ENCODE peak calls at places on chromosomes 16 and 17, in four cellular contexts. K is WTC11, J is SK-N-SH, S is HepG2. F is an unnamed sample.

GRCh38 chr16:9528680-9529079 is 437.2 kb downstream of the HAPSTR1 start:
- DNase-seq in K (no peak), J (no peak), S (no peak), F (no peak)

GRCh38 chr16:49416276-49416675 is 42.7 kb downstream of the C16orf78 start:
- DNase-seq in K (no peak), J (no peak), S (no peak), F (no peak)

GRCh38 chr17:18172528-18173278 is 10.9 kb upstream of the ALKBH5 start:
- DNase-seq in K (no peak), J (peak), S (no peak), F (no peak)

GRCh38 chr17:17979778-17980177 is 7.1 kb downstream of the DRC3 start:
- DNase-seq in K (no peak), J (no peak), S (no peak), F (no peak)

GRCh38 chr17:29714146-29714545 is 91.4 kb upstream of the CORO6 start:
- DNase-seq in K (no peak), J (no peak), S (no peak), F (no peak)

GRCh38 chr16:86065711-86066110 is 166.7 kb downstream of the IRF8 start:
- DNase-seq in K (no peak), J (no peak), S (no peak), F (no peak)

GRCh38 chr17:57372156-57372555 is 115.8 kb downstream of the MSI2 start:
- DNase-seq in K (no peak), J (no peak), S (peak), F (peak)

GRCh38 chr16:47519037-47519436 is 57.9 kb downstream of the PHKB start:
- DNase-seq in K (no peak), J (no peak), S (no peak), F (no peak)

GRCh38 chr17:17236295-17237025 is 508 bp downstream of the FLCN start:
- DNase-seq in K (peak), J (no peak), S (peak), F (peak)

GRCh38 chr17:79892457-79893236 is 53.4 kb upstream of the CBX4 start:
- DNase-seq in K (peak), J (no peak), S (no peak), F (no peak)

GRCh38 chr16:57377080-57377841 is 5.0 kb downstream of the CX3CL1 start:
- DNase-seq in K (no peak), J (peak), S (peak), F (peak)

GRCh38 chr16:29649560-29650494 is 13.2 kb upstream of the SPN start:
- DNase-seq in K (no peak), J (no peak), S (no peak), F (no peak)

GRCh38 chr17:34171245-34171818 is 83.8 kb upstream of the CCL2 start:
- DNase-seq in K (peak), J (peak), S (peak), F (peak)

GRCh38 chr17:33892677-33893076 is 362.4 kb upstream of the CCL2 start:
- DNase-seq in K (no peak), J (peak), S (no peak), F (no peak)

GRCh38 chr17:44797809-44798208 is 32.3 kb downstream of the GJC1 start:
- DNase-seq in K (no peak), J (no peak), S (no peak), F (no peak)

GRCh38 chr16:75000481-75001081 is 1.8 kb downstream of the ZNRF1 start:
- DNase-seq in K (no peak), J (peak), S (no peak), F (no peak)

GRCh38 chr16:69324585-69325253 is 5.7 kb downstream of the PDF start:
- DNase-seq in K (no peak), J (no peak), S (no peak), F (no peak)

GRCh38 chr17:42348104-42348503 is 40.1 kb downstream of the STAT3 start:
- DNase-seq in K (no peak), J (no peak), S (no peak), F (no peak)

GRCh38 chr17:63452091-63452978 is 6.2 kb upstream of the CYB561 start:
- DNase-seq in K (no peak), J (peak), S (no peak), F (no peak)

GRCh38 chr17:73356561-73357170 is 44.9 kb upstream of the CDC42EP4 start:
- DNase-seq in K (no peak), J (peak), S (no peak), F (no peak)

GRCh38 chr16:85028638-85029412 is 1.2 kb downstream of the KIAA0513 start:
- DNase-seq in K (no peak), J (no peak), S (no peak), F (no peak)

GRCh38 chr17:40251576-40251975 is 32.5 kb downstream of the WIPF2 start:
- DNase-seq in K (no peak), J (no peak), S (no peak), F (peak)

GRCh38 chr16:54503436-54503835 is 216.8 kb upstream of the IRX3 start:
- DNase-seq in K (no peak), J (no peak), S (no peak), F (no peak)

GRCh38 chr16:51540259-51540658 is 389.2 kb upstream of the SALL1 start:
- DNase-seq in K (no peak), J (no peak), S (no peak), F (no peak)

DNA sequence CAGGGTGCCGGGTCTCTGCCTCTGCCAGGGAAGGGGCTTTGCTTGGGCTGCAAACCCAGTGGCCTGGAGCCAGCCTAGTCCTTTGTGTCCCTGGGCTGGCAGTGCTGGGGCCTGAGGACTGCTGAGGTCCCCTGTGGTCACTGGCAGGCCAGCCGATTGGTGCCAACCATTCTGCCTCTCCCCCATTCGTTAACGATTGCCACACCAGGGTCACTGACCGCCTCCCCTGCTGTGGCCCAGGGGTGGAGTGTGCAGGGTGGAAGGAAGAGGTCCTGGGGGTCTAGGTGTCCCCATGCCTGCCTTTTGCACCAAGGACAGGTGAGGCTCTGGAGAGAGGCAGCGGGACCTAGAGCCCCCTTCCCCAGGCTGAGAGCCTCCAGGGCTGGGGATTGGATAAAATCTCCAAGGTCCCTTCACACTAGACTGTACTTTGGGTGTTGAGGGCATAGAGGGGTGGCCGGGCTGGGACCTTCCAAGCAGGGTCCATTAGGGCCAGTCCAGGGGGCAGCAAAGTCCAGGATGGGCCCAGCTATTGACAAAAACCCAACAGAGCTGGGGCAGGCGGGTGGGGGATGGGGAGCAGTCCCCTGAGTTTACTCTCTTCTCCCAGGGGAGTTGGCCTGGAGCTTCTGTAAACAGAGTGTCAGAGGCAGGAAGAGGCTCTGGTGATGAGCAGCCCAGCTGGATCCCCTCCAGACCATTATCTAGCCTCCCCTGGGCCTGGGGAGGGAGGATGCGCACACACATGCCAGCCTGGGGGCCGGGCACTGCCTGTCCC is 1.1 kb downstream of the VASN start:
- DNase-seq in K (no peak), J (peak), S (peak), F (peak)
- TF ChIP-seq USF2 in K (no peak), J (no peak), S (no peak), F (no peak)

DNA sequence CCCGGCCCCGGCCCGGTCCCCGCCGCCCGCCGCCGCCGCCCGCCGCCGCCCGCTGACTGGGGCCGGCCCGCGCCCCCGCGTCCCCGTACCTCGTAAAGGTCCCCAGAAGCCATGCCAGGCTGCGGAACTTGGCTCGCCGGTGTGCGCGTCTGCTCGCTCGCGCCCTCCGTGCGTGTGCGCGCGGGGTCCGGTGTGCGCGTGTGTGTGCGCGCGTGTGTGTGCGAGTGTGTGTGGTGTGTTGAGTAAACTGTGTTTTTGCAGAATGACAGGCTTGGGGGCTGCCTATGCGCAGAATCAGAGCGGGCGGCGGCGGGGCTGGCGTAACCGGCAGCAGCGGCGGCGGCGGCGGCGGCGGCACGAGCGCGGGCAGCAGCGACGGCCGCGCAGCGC is 342 bp downstream of the CDYL2 start:
- DNase-seq in K (peak), J (no peak), S (peak), F (peak)
- TF ChIP-seq USF2 in K (no peak), J (no peak), S (no peak), F (no peak)

DNA sequence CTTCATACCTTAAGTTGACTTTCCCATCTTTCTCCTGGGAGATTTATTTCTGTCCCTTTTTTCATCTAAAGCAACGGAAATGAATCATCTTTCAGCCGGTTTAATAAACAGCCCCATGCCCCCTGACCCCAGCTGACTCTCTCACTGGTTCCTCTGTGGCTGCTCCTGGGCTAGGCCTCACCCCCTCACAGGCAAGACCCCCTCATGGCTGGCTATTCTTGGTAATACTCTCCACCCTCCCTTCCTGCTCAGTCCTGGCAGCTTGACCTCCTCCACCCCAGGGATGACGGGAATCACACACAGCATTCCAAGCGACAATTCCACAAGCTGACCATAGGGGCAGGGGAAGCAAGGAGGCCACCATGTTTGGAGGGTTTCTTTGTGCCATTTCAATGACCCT is 1.5 kb upstream of the ADAP2 start:
- DNase-seq in K (peak), J (peak), S (peak), F (peak)
- TF ChIP-seq USF2 in K (no peak), J (no peak), S (no peak), F (no peak)

GRCh38 chr17:67711916-67712315 is 5.8 kb upstream of the NOL11 start:
- DNase-seq in K (no peak), J (no peak), S (no peak), F (no peak)

GRCh38 chr17:67713169-67713568 is 4.6 kb upstream of the NOL11 start:
- DNase-seq in K (no peak), J (no peak), S (no peak), F (no peak)

GRCh38 chr17:67708378-67708777 is 9.4 kb upstream of the NOL11 start:
- DNase-seq in K (no peak), J (no peak), S (no peak), F (no peak)

GRCh38 chr17:67712375-67712774 is 5.4 kb upstream of the NOL11 start:
- DNase-seq in K (no peak), J (no peak), S (no peak), F (no peak)

GRCh38 chr17:67707442-67707841 is 10.3 kb upstream of the NOL11 start:
- DNase-seq in K (no peak), J (peak), S (no peak), F (no peak)
- TF ChIP-seq USF2 in K (no peak), J (no peak), S (no peak), F (no peak)

GRCh38 chr16:1457489-1458245 is 13.3 kb upstream of the CCDC154 start:
- DNase-seq in K (no peak), J (no peak), S (no peak), F (no peak)

GRCh38 chr16:1454561-1454960 is 10.2 kb upstream of the CCDC154 start:
- DNase-seq in K (no peak), J (no peak), S (no peak), F (no peak)

GRCh38 chr16:1453316-1453715 is 9.0 kb upstream of the CCDC154 start:
- DNase-seq in K (no peak), J (no peak), S (no peak), F (no peak)

GRCh38 chr16:1456951-1457350 is 12.6 kb upstream of the CCDC154 start:
- DNase-seq in K (no peak), J (no peak), S (no peak), F (no peak)

GRCh38 chr16:1455190-1456171 is 11.1 kb upstream of the CCDC154 start:
- DNase-seq in K (no peak), J (no peak), S (no peak), F (no peak)
- TF ChIP-seq USF2 in K (no peak), J (no peak), S (no peak), F (no peak)

GRCh38 chr17:31830971-31831755 is 27.9 kb downstream of the COPRS start:
- DNase-seq in K (no peak), J (no peak), S (no peak), F (no peak)
- TF ChIP-seq USF2 in K (no peak), J (no peak), S (no peak), F (no peak)

DNA sequence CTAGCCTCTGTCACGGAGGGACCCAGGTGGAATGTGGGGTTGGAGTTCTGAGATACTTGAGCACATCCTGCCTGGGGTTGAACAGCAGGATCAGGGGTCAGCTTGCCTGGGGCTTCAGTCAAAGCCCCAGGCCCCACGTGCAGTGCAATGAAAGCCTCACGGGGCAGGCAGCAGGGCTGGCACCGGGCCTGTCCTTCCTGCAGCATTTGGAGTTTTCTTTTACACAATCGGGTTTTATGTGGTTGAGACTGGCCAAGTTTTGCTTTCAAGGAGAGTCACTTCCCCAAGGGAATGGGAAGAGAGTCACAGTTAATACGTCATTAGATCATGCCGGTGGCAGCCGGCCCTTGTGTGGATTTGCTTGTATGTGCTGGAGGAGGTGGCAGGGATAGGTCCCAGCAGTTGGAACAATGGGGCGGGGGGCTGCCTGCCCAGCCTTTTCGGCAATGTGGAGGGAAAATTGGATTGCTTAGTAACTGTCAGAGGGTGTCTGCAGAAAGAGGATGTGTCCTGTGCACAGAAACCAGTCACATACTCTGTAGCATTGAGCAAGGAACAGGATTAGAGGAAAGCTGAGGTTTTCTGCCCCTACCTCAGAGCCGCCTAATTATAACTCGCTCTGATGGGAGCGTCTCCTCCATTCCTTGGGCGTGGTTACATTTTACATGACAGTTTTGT is 4.5 kb downstream of the RMI2 start:
- DNase-seq in K (no peak), J (no peak), S (no peak), F (no peak)
- TF ChIP-seq USF2 in K (no peak), J (no peak), S (no peak), F (no peak)

GRCh38 chr16:14011006-14011405 is 60.1 kb upstream of the MRTFB start:
- DNase-seq in K (no peak), J (no peak), S (no peak), F (no peak)
- TF ChIP-seq USF2 in K (no peak), J (no peak), S (no peak), F (no peak)

F was measured in A549.